ENCODE peak calls at places on chromosomes 6 and 20, in eight cellular contexts. One of them, this sample, is unnamed.

GRCh38 chr6:4673861-4674260 is 102.3 kb upstream of the CDYL start:
- DNase-seq in HCT116: no peak
- DNase-seq in foreskin keratinocyte: no peak
- DNase-seq in OCI-LY7: no peak
- DNase-seq in GM20000: no peak
- DNase-seq in AG04450: no peak
- DNase-seq in CD8-positive, alpha-beta T cell: no peak
- DNase-seq in H9: no peak
- DNase-seq in this sample: no peak

GRCh38 chr6:150072201-150072600 is 3.3 kb upstream of the ULBP3 start:
- DNase-seq in HCT116: peak; percentile 90
- DNase-seq in foreskin keratinocyte: no peak
- DNase-seq in OCI-LY7: peak; percentile 11
- DNase-seq in GM20000: no peak
- DNase-seq in AG04450: no peak
- DNase-seq in CD8-positive, alpha-beta T cell: no peak
- DNase-seq in H9: peak; percentile 87
- DNase-seq in this sample: no peak

GRCh38 chr6:90186637-90187361 is 109.8 kb downstream of the BACH2 start:
- DNase-seq in HCT116: no peak
- DNase-seq in foreskin keratinocyte: no peak
- DNase-seq in OCI-LY7: peak; percentile 27
- DNase-seq in GM20000: no peak
- DNase-seq in AG04450: no peak
- DNase-seq in CD8-positive, alpha-beta T cell: no peak
- DNase-seq in H9: no peak
- DNase-seq in this sample: no peak

GRCh38 chr6:82270791-82271392 is 23.3 kb upstream of the IBTK start:
- DNase-seq in HCT116: peak; percentile 24
- DNase-seq in foreskin keratinocyte: no peak
- DNase-seq in OCI-LY7: peak; percentile 52
- DNase-seq in GM20000: peak; percentile 56
- DNase-seq in AG04450: no peak
- DNase-seq in CD8-positive, alpha-beta T cell: no peak
- DNase-seq in H9: no peak
- DNase-seq in this sample: peak; percentile 67

GRCh38 chr6:79894939-79895338 is 52.4 kb downstream of the ELOVL4 start:
- DNase-seq in HCT116: no peak
- DNase-seq in foreskin keratinocyte: no peak
- DNase-seq in OCI-LY7: no peak
- DNase-seq in GM20000: no peak
- DNase-seq in AG04450: no peak
- DNase-seq in CD8-positive, alpha-beta T cell: no peak
- DNase-seq in H9: no peak
- DNase-seq in this sample: no peak

GRCh38 chr6:127532991-127533390 is 13.9 kb upstream of the MTCL3 start:
- DNase-seq in HCT116: no peak
- DNase-seq in foreskin keratinocyte: no peak
- DNase-seq in OCI-LY7: no peak
- DNase-seq in GM20000: no peak
- DNase-seq in AG04450: no peak
- DNase-seq in CD8-positive, alpha-beta T cell: no peak
- DNase-seq in H9: no peak
- DNase-seq in this sample: peak; percentile 41

GRCh38 chr20:14604143-14604542 is 266.7 kb upstream of the FLRT3 start:
- DNase-seq in HCT116: no peak
- DNase-seq in foreskin keratinocyte: no peak
- DNase-seq in OCI-LY7: no peak
- DNase-seq in GM20000: no peak
- DNase-seq in AG04450: no peak
- DNase-seq in CD8-positive, alpha-beta T cell: no peak
- DNase-seq in H9: no peak
- DNase-seq in this sample: no peak

GRCh38 chr20:64261138-64261537 is 5.6 kb downstream of the PCMTD2 start:
- DNase-seq in HCT116: no peak
- DNase-seq in foreskin keratinocyte: no peak
- DNase-seq in OCI-LY7: no peak
- DNase-seq in GM20000: no peak
- DNase-seq in AG04450: peak; percentile 8
- DNase-seq in CD8-positive, alpha-beta T cell: no peak
- DNase-seq in H9: no peak
- DNase-seq in this sample: peak; percentile 71

GRCh38 chr6:21666788-21667681 is 73.5 kb downstream of the SOX4 start:
- DNase-seq in HCT116: no peak
- DNase-seq in foreskin keratinocyte: no peak
- DNase-seq in OCI-LY7: no peak
- DNase-seq in GM20000: peak; percentile 9
- DNase-seq in AG04450: no peak
- DNase-seq in CD8-positive, alpha-beta T cell: no peak
- DNase-seq in H9: peak; percentile 62
- DNase-seq in this sample: no peak

GRCh38 chr6:164578616-164579015 is 730.8 kb downstream of the C6orf118 start:
- DNase-seq in HCT116: no peak
- DNase-seq in foreskin keratinocyte: no peak
- DNase-seq in OCI-LY7: no peak
- DNase-seq in GM20000: no peak
- DNase-seq in AG04450: no peak
- DNase-seq in CD8-positive, alpha-beta T cell: no peak
- DNase-seq in H9: no peak
- DNase-seq in this sample: no peak

GRCh38 chr20:38970302-38970701 is 8.2 kb downstream of the DHX35 start:
- DNase-seq in HCT116: no peak
- DNase-seq in foreskin keratinocyte: peak; percentile 80
- DNase-seq in OCI-LY7: no peak
- DNase-seq in GM20000: no peak
- DNase-seq in AG04450: no peak
- DNase-seq in CD8-positive, alpha-beta T cell: no peak
- DNase-seq in H9: no peak
- DNase-seq in this sample: peak; percentile 70

GRCh38 chr6:162670345-162670744 is 57.2 kb downstream of the PRKN start:
- DNase-seq in HCT116: no peak
- DNase-seq in foreskin keratinocyte: no peak
- DNase-seq in OCI-LY7: no peak
- DNase-seq in GM20000: no peak
- DNase-seq in AG04450: no peak
- DNase-seq in CD8-positive, alpha-beta T cell: no peak
- DNase-seq in H9: no peak
- DNase-seq in this sample: no peak

GRCh38 chr20:1225729-1226313 is at the start of gene RAD21L1:
- DNase-seq in HCT116: peak; percentile 62
- DNase-seq in foreskin keratinocyte: no peak
- DNase-seq in OCI-LY7: peak; percentile 24
- DNase-seq in GM20000: peak; percentile 96
- DNase-seq in AG04450: peak; percentile 21
- DNase-seq in CD8-positive, alpha-beta T cell: peak; percentile 77
- DNase-seq in H9: peak; percentile 95
- DNase-seq in this sample: peak; percentile 85

DNA sequence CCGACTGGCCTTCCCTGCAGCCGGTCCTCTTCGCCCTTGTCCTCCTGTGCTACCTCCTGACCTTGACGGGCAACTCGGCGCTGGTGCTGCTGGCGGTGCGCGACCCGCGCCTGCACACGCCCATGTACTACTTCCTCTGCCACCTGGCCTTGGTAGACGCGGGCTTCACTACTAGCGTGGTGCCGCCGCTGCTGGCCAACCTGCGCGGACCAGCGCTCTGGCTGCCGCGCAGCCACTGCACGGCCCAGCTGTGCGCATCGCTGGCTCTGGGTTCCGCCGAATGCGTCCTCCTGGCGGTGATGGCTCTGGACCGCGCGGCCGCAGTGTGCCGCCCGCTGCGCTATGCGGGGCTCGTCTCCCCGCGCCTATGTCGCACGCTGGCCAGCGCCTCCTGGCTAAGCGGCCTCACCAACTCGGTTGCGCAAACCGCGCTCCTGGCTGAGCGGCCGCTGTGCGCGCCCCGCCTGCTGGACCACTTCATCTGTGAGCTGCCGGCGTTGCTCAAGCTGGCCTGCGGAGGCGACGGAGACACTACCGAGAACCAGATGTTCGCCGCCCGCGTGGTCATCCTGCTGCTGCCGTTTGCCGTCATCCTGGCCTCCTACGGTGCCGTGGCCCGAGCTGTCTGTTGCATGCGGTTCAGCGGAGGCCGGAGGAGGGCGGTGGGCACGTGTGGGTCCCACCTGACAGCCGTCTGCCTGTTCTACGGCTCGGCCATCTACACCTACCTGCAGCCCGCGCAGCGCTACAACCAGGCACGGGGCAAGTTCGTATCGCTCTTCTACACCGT is 6.1 kb downstream of the UBD start:
- DNase-seq in HCT116: no peak
- DNase-seq in foreskin keratinocyte: no peak
- DNase-seq in OCI-LY7: no peak
- DNase-seq in GM20000: peak; percentile 57
- DNase-seq in AG04450: no peak
- DNase-seq in CD8-positive, alpha-beta T cell: no peak
- DNase-seq in H9: peak; percentile 89
- DNase-seq in this sample: peak; percentile 78
- TF ChIP-seq CTCF in HCT116: no peak
- TF ChIP-seq CTCF in foreskin keratinocyte: peak; percentile 34
- TF ChIP-seq CTCF in OCI-LY7: no peak
- TF ChIP-seq CTCF in GM20000: no peak
- TF ChIP-seq CTCF in AG04450: no peak
- TF ChIP-seq CTCF in CD8-positive, alpha-beta T cell: no peak
- TF ChIP-seq CTCF in H9: peak; percentile 42
- TF ChIP-seq CTCF in this sample: peak; percentile 29

GRCh38 chr6:168314948-168315347 is 4.6 kb downstream of the DACT2 start:
- DNase-seq in HCT116: no peak
- DNase-seq in foreskin keratinocyte: peak; percentile 47
- DNase-seq in OCI-LY7: no peak
- DNase-seq in GM20000: no peak
- DNase-seq in AG04450: no peak
- DNase-seq in CD8-positive, alpha-beta T cell: no peak
- DNase-seq in H9: no peak
- DNase-seq in this sample: peak; percentile 27

GRCh38 chr6:168311410-168312124 is 8.0 kb downstream of the DACT2 start:
- DNase-seq in HCT116: no peak
- DNase-seq in foreskin keratinocyte: no peak
- DNase-seq in OCI-LY7: no peak
- DNase-seq in GM20000: no peak
- DNase-seq in AG04450: no peak
- DNase-seq in CD8-positive, alpha-beta T cell: no peak
- DNase-seq in H9: no peak
- DNase-seq in this sample: no peak

GRCh38 chr6:168315626-168316025 is 4.0 kb downstream of the DACT2 start:
- DNase-seq in HCT116: no peak
- DNase-seq in foreskin keratinocyte: no peak
- DNase-seq in OCI-LY7: no peak
- DNase-seq in GM20000: no peak
- DNase-seq in AG04450: no peak
- DNase-seq in CD8-positive, alpha-beta T cell: no peak
- DNase-seq in H9: no peak
- DNase-seq in this sample: no peak

GRCh38 chr6:168314029-168314420 is 5.6 kb downstream of the DACT2 start:
- DNase-seq in HCT116: no peak
- DNase-seq in foreskin keratinocyte: no peak
- DNase-seq in OCI-LY7: no peak
- DNase-seq in GM20000: no peak
- DNase-seq in AG04450: no peak
- DNase-seq in CD8-positive, alpha-beta T cell: no peak
- DNase-seq in H9: no peak
- DNase-seq in this sample: no peak

GRCh38 chr6:168313371-168314028 is 6.1 kb downstream of the DACT2 start:
- DNase-seq in HCT116: no peak
- DNase-seq in foreskin keratinocyte: no peak
- DNase-seq in OCI-LY7: no peak
- DNase-seq in GM20000: no peak
- DNase-seq in AG04450: no peak
- DNase-seq in CD8-positive, alpha-beta T cell: no peak
- DNase-seq in H9: no peak
- DNase-seq in this sample: no peak
- TF ChIP-seq CTCF in HCT116: no peak
- TF ChIP-seq CTCF in foreskin keratinocyte: no peak
- TF ChIP-seq CTCF in OCI-LY7: no peak
- TF ChIP-seq CTCF in GM20000: no peak
- TF ChIP-seq CTCF in AG04450: no peak
- TF ChIP-seq CTCF in CD8-positive, alpha-beta T cell: no peak
- TF ChIP-seq CTCF in H9: no peak
- TF ChIP-seq CTCF in this sample: no peak

GRCh38 chr20:62820962-62821725 is 4.3 kb downstream of the COL9A3 start:
- DNase-seq in HCT116: no peak
- DNase-seq in foreskin keratinocyte: no peak
- DNase-seq in OCI-LY7: no peak
- DNase-seq in GM20000: no peak
- DNase-seq in AG04450: no peak
- DNase-seq in CD8-positive, alpha-beta T cell: no peak
- DNase-seq in H9: no peak
- DNase-seq in this sample: no peak
- TF ChIP-seq CTCF in HCT116: no peak
- TF ChIP-seq CTCF in foreskin keratinocyte: no peak
- TF ChIP-seq CTCF in OCI-LY7: no peak
- TF ChIP-seq CTCF in GM20000: no peak
- TF ChIP-seq CTCF in AG04450: no peak
- TF ChIP-seq CTCF in CD8-positive, alpha-beta T cell: no peak
- TF ChIP-seq CTCF in H9: no peak
- TF ChIP-seq CTCF in this sample: no peak

GRCh38 chr6:43629505-43630300 is 639 bp upstream of the GTPBP2 start:
- DNase-seq in HCT116: peak; percentile 95
- DNase-seq in foreskin keratinocyte: peak; percentile 97
- DNase-seq in OCI-LY7: peak; percentile 99
- DNase-seq in GM20000: peak; percentile 97
- DNase-seq in AG04450: peak; percentile 94
- DNase-seq in CD8-positive, alpha-beta T cell: peak; percentile 84
- DNase-seq in H9: peak; percentile 96
- DNase-seq in this sample: peak; percentile 99
- TF ChIP-seq CTCF in HCT116: no peak
- TF ChIP-seq CTCF in foreskin keratinocyte: no peak
- TF ChIP-seq CTCF in OCI-LY7: no peak
- TF ChIP-seq CTCF in GM20000: no peak
- TF ChIP-seq CTCF in AG04450: no peak
- TF ChIP-seq CTCF in CD8-positive, alpha-beta T cell: no peak
- TF ChIP-seq CTCF in H9: no peak
- TF ChIP-seq CTCF in this sample: no peak